ENCODE peak calls at places on chromosomes 3 and 15, in ten cellular contexts. W, I, B, K, M, L, E, N, G and C are unnamed samples.

GRCh38 chr3:58093573-58094195 is 85.5 kb downstream of the FLNB start:
- DNase-seq in W (no peak), I (no peak), B (no peak), K (no peak), M (no peak), L (no peak), E (no peak), N (no peak), G (no peak), C (no peak)

GRCh38 chr3:189773056-189773455 is 141.9 kb downstream of the TP63 start:
- DNase-seq in W (no peak), I (no peak), B (no peak), K (no peak), M (no peak), L (no peak), E (no peak), N (no peak), G (no peak), C (no peak)

GRCh38 chr15:42151736-42152135 is 4.7 kb downstream of the PLA2G4F start:
- DNase-seq in W (no peak), I (no peak), B (no peak), K (peak; percentile 4), M (no peak), L (no peak), E (no peak), N (no peak), G (no peak), C (peak; percentile 5)

GRCh38 chr3:16205156-16205870 is 30.8 kb downstream of the GALNT15 start:
- DNase-seq in W (no peak), I (no peak), B (peak; percentile 15), K (no peak), M (no peak), L (no peak), E (no peak), N (no peak), G (no peak), C (no peak)

GRCh38 chr15:70253461-70254156 is 155.9 kb upstream of the TLE3 start:
- DNase-seq in W (no peak), I (no peak), B (no peak), K (no peak), M (no peak), L (no peak), E (no peak), N (no peak), G (no peak), C (no peak)

GRCh38 chr3:29409409-29409808 is 128.5 kb downstream of the RBMS3 start:
- DNase-seq in W (no peak), I (no peak), B (no peak), K (no peak), M (no peak), L (no peak), E (no peak), N (no peak), G (no peak), C (no peak)

GRCh38 chr3:94234177-94234788 is 171.4 kb downstream of the NSUN3 start:
- DNase-seq in W (peak; percentile 60), I (no peak), B (peak; percentile 15), K (no peak), M (no peak), L (no peak), E (no peak), N (no peak), G (no peak), C (no peak)

GRCh38 chr15:98649996-98650870 is 1.9 kb downstream of the IGF1R start:
- DNase-seq in W (peak; percentile 41), I (peak; percentile 32), B (peak; percentile 61), K (peak; percentile 65), M (no peak), L (no peak), E (no peak), N (peak; percentile 65), G (no peak), C (no peak)

GRCh38 chr3:123180791-123181190 is 21.0 kb upstream of the SEC22A start:
- DNase-seq in W (no peak), I (no peak), B (no peak), K (no peak), M (no peak), L (no peak), E (no peak), N (no peak), G (no peak), C (no peak)

GRCh38 chr3:50961361-50961760 is 286.6 kb downstream of the DOCK3 start:
- DNase-seq in W (no peak), I (no peak), B (no peak), K (no peak), M (no peak), L (no peak), E (no peak), N (no peak), G (no peak), C (no peak)

GRCh38 chr3:117628896-117629295 is 919.3 kb downstream of the TUSC7 start:
- DNase-seq in W (peak; percentile 37), I (no peak), B (no peak), K (no peak), M (no peak), L (no peak), E (peak; percentile 63), N (no peak), G (no peak), C (no peak)

GRCh38 chr3:14142567-14143270 is 17.9 kb downstream of the TMEM43 start:
- DNase-seq in W (no peak), I (peak; percentile 65), B (peak; percentile 52), K (no peak), M (no peak), L (no peak), E (no peak), N (peak; percentile 92), G (no peak), C (no peak)

GRCh38 chr3:73502609-73503560 is 121.9 kb downstream of the PDZRN3 start:
- DNase-seq in W (peak; percentile 70), I (peak; percentile 31), B (peak; percentile 75), K (peak; percentile 69), M (no peak), L (peak; percentile 33), E (peak; percentile 39), N (no peak), G (peak; percentile 25), C (peak; percentile 52)

GRCh38 chr15:38378162-38378560 is 75.8 kb upstream of the FAM98B start:
- DNase-seq in W (no peak), I (no peak), B (no peak), K (peak; percentile 25), M (peak; percentile 23), L (peak; percentile 12), E (no peak), N (no peak), G (peak; percentile 20), C (peak; percentile 74)

GRCh38 chr3:129005526-129006303 is 4.6 kb downstream of the EFCC1 start:
- DNase-seq in W (no peak), I (no peak), B (no peak), K (no peak), M (no peak), L (no peak), E (peak; percentile 52), N (no peak), G (no peak), C (no peak)

GRCh38 chr3:17140670-17141505 is 256.1 kb downstream of the PLCL2 start:
- DNase-seq in W (no peak), I (no peak), B (no peak), K (peak; percentile 83), M (no peak), L (no peak), E (no peak), N (no peak), G (no peak), C (no peak)

GRCh38 chr3:184656991-184657669 is 54.7 kb downstream of the MAGEF1 start:
- DNase-seq in W (no peak), I (no peak), B (peak; percentile 64), K (no peak), M (no peak), L (no peak), E (no peak), N (no peak), G (no peak), C (no peak)

GRCh38 chr3:37694236-37694635 is 167.4 kb upstream of the CTDSPL start:
- DNase-seq in W (no peak), I (no peak), B (no peak), K (no peak), M (no peak), L (no peak), E (no peak), N (no peak), G (no peak), C (peak; percentile 47)

GRCh38 chr15:48563944-48564343 is 81.6 kb downstream of the FBN1 start:
- DNase-seq in W (no peak), I (no peak), B (no peak), K (no peak), M (no peak), L (no peak), E (no peak), N (no peak), G (no peak), C (no peak)

GRCh38 chr3:126291537-126291936 is 65.7 kb downstream of the KLF15 start:
- DNase-seq in W (no peak), I (no peak), B (no peak), K (no peak), M (no peak), L (no peak), E (no peak), N (no peak), G (no peak), C (no peak)

GRCh38 chr3:72155391-72156064 is 370.6 kb upstream of the PROK2 start:
- DNase-seq in W (no peak), I (no peak), B (no peak), K (peak; percentile 84), M (peak; percentile 45), L (peak; percentile 27), E (no peak), N (no peak), G (peak; percentile 58), C (peak; percentile 45)

GRCh38 chr3:161069441-161070251 is 35.5 kb downstream of the B3GALNT1 start:
- DNase-seq in W (no peak), I (no peak), B (no peak), K (peak; percentile 16), M (no peak), L (no peak), E (peak; percentile 20), N (no peak), G (peak; percentile 47), C (no peak)

GRCh38 chr3:98361289-98361688 is 7.6 kb downstream of the OR5K4 start:
- DNase-seq in W (no peak), I (no peak), B (no peak), K (no peak), M (no peak), L (no peak), E (no peak), N (no peak), G (no peak), C (no peak)

GRCh38 chr15:70636540-70637165 is 126.7 kb downstream of the UACA start:
- DNase-seq in W (no peak), I (no peak), B (no peak), K (no peak), M (no peak), L (peak; percentile 36), E (no peak), N (no peak), G (no peak), C (no peak)

GRCh38 chr3:86814321-86814720 is 176.6 kb downstream of the VGLL3 start:
- DNase-seq in W (no peak), I (no peak), B (no peak), K (no peak), M (no peak), L (peak; percentile 14), E (no peak), N (no peak), G (no peak), C (no peak)

GRCh38 chr3:71984843-71985594 is 200.1 kb upstream of the PROK2 start:
- DNase-seq in W (no peak), I (no peak), B (peak; percentile 61), K (no peak), M (no peak), L (no peak), E (no peak), N (no peak), G (no peak), C (no peak)

GRCh38 chr3:137062250-137062649 is 104.5 kb downstream of the IL20RB start:
- DNase-seq in W (no peak), I (no peak), B (no peak), K (no peak), M (no peak), L (no peak), E (no peak), N (no peak), G (no peak), C (no peak)

GRCh38 chr3:22089284-22089683 is 338.3 kb upstream of the ZNF385D start:
- DNase-seq in W (peak; percentile 19), I (no peak), B (peak; percentile 1), K (no peak), M (no peak), L (no peak), E (peak; percentile 40), N (no peak), G (no peak), C (no peak)